ENCODE peak calls at places on chromosomes 3 and 15, in four cellular contexts. One of them, this sample, is unnamed.

GRCh38 chr3:182244222-182244971 is 532.7 kb downstream of the SOX2 start:
- DNase-seq in NCI-H460: no peak
- DNase-seq in amygdala: no peak
- DNase-seq in fibroblast of gingiva: no peak
- DNase-seq in this sample: no peak

GRCh38 chr3:148074916-148075315 is 622.8 kb upstream of the AGTR1 start:
- DNase-seq in NCI-H460: no peak
- DNase-seq in amygdala: no peak
- DNase-seq in fibroblast of gingiva: no peak
- DNase-seq in this sample: no peak

GRCh38 chr3:14902719-14903118 is 44.7 kb upstream of the NR2C2 start:
- DNase-seq in NCI-H460: no peak
- DNase-seq in amygdala: no peak
- DNase-seq in fibroblast of gingiva: no peak
- DNase-seq in this sample: no peak

GRCh38 chr3:145739926-145740325 is 421.1 kb downstream of the PLOD2 start:
- DNase-seq in NCI-H460: no peak
- DNase-seq in amygdala: no peak
- DNase-seq in fibroblast of gingiva: no peak
- DNase-seq in this sample: peak

GRCh38 chr3:13111874-13112520 is 38.8 kb upstream of the IQSEC1 start:
- DNase-seq in NCI-H460: no peak
- DNase-seq in amygdala: no peak
- DNase-seq in fibroblast of gingiva: no peak
- DNase-seq in this sample: no peak

GRCh38 chr3:89360155-89360554 is 252.7 kb downstream of the EPHA3 start:
- DNase-seq in NCI-H460: no peak
- DNase-seq in amygdala: no peak
- DNase-seq in fibroblast of gingiva: no peak
- DNase-seq in this sample: peak

GRCh38 chr3:183018416-183019192 is 38.3 kb upstream of the DCUN1D1 start:
- DNase-seq in NCI-H460: no peak
- DNase-seq in amygdala: no peak
- DNase-seq in fibroblast of gingiva: no peak
- DNase-seq in this sample: no peak

GRCh38 chr3:40877651-40878463 is 321.4 kb upstream of the CTNNB1 start:
- DNase-seq in NCI-H460: no peak
- DNase-seq in amygdala: peak
- DNase-seq in fibroblast of gingiva: peak
- DNase-seq in this sample: peak

GRCh38 chr15:78049691-78050440 is 27.6 kb downstream of the TBC1D2B start:
- DNase-seq in NCI-H460: no peak
- DNase-seq in amygdala: no peak
- DNase-seq in fibroblast of gingiva: peak
- DNase-seq in this sample: peak

GRCh38 chr3:67459796-67460195 is 194.6 kb downstream of the SUCLG2 start:
- DNase-seq in NCI-H460: no peak
- DNase-seq in amygdala: no peak
- DNase-seq in fibroblast of gingiva: no peak
- DNase-seq in this sample: no peak

GRCh38 chr15:80684697-80685096 is 10.4 kb upstream of the ABHD17C start:
- DNase-seq in NCI-H460: no peak
- DNase-seq in amygdala: no peak
- DNase-seq in fibroblast of gingiva: no peak
- DNase-seq in this sample: no peak

GRCh38 chr3:33858131-33858530 is 59.7 kb downstream of the PDCD6IP start:
- DNase-seq in NCI-H460: no peak
- DNase-seq in amygdala: no peak
- DNase-seq in fibroblast of gingiva: no peak
- DNase-seq in this sample: peak

This sample was measured in skeletal muscle cell.